ENCODE peak calls at places on chromosomes 3 and 15, in four cellular contexts. One of them, this sample, is unnamed. For H3K4me1 and H3K27me3, the result is how much of the 10 kb centered on the place peaks cover.

GRCh38 chr3:115156255-115156654 is 9.2 kb upstream of the ZBTB20 start:
- DNase-seq in HepG2: no peak
- DNase-seq in left ventricle myocardium inferior: no peak
- DNase-seq in body of pancreas: no peak
- DNase-seq in this sample: no peak

GRCh38 chr3:71253169-71253568 is 330.4 kb downstream of the FOXP1 start:
- DNase-seq in HepG2: no peak
- DNase-seq in left ventricle myocardium inferior: no peak
- DNase-seq in body of pancreas: no peak
- DNase-seq in this sample: no peak

GRCh38 chr15:76340198-76340801 is 3.7 kb downstream of the ISL2 start:
- DNase-seq in HepG2: no peak
- DNase-seq in left ventricle myocardium inferior: no peak
- DNase-seq in body of pancreas: peak
- DNase-seq in this sample: no peak

GRCh38 chr3:160346511-160346910 is 52.5 kb downstream of the IFT80 start:
- DNase-seq in HepG2: no peak
- DNase-seq in left ventricle myocardium inferior: no peak
- DNase-seq in body of pancreas: no peak
- DNase-seq in this sample: no peak

GRCh38 chr3:102668247-102668646 is 233.4 kb downstream of the ZPLD1 start:
- DNase-seq in HepG2: no peak
- DNase-seq in left ventricle myocardium inferior: no peak
- DNase-seq in body of pancreas: no peak
- DNase-seq in this sample: no peak

GRCh38 chr3:108178676-108179075 is 43.5 kb downstream of the IFT57 start:
- DNase-seq in HepG2: no peak
- DNase-seq in left ventricle myocardium inferior: no peak
- DNase-seq in body of pancreas: no peak
- DNase-seq in this sample: no peak

GRCh38 chr15:79433610-79434009 is 1.5 kb downstream of the MINAR1 start:
- DNase-seq in HepG2: no peak
- DNase-seq in left ventricle myocardium inferior: no peak
- DNase-seq in body of pancreas: no peak
- DNase-seq in this sample: no peak

GRCh38 chr15:25171111-25171811 is 216.5 kb downstream of the SNRPN start:
- DNase-seq in HepG2: no peak
- DNase-seq in left ventricle myocardium inferior: peak
- DNase-seq in body of pancreas: no peak
- DNase-seq in this sample: no peak

GRCh38 chr3:146223401-146224373 is 27.2 kb downstream of the PLSCR4 start:
- DNase-seq in HepG2: peak
- DNase-seq in left ventricle myocardium inferior: no peak
- DNase-seq in body of pancreas: peak
- DNase-seq in this sample: no peak

GRCh38 chr15:86879250-86880229 is 799.9 kb downstream of the AGBL1 start:
- DNase-seq in HepG2: no peak
- DNase-seq in left ventricle myocardium inferior: peak
- DNase-seq in body of pancreas: no peak
- DNase-seq in this sample: no peak

GRCh38 chr3:179688847-179689246 is 36.0 kb downstream of the USP13 start:
- DNase-seq in HepG2: no peak
- DNase-seq in left ventricle myocardium inferior: no peak
- DNase-seq in body of pancreas: no peak
- DNase-seq in this sample: no peak

GRCh38 chr15:62327386-62327785 is 162.3 kb upstream of the C2CD4B start:
- DNase-seq in HepG2: no peak
- DNase-seq in left ventricle myocardium inferior: no peak
- DNase-seq in body of pancreas: no peak
- DNase-seq in this sample: no peak

GRCh38 chr3:186772886-186773417 is 10.4 kb upstream of the EIF4A2 start:
- DNase-seq in HepG2: no peak
- DNase-seq in left ventricle myocardium inferior: peak
- DNase-seq in body of pancreas: peak
- DNase-seq in this sample: no peak

GRCh38 chr3:115885621-115886020 is 262.3 kb downstream of the GAP43 start:
- DNase-seq in HepG2: no peak
- DNase-seq in left ventricle myocardium inferior: no peak
- DNase-seq in body of pancreas: no peak
- DNase-seq in this sample: no peak

GRCh38 chr15:52567886-52568568 is 803 bp downstream of the ARPP19 start:
- DNase-seq in HepG2: peak
- DNase-seq in left ventricle myocardium inferior: no peak
- DNase-seq in body of pancreas: peak
- DNase-seq in this sample: peak

GRCh38 chr3:86451749-86452148 is 539.2 kb downstream of the VGLL3 start:
- DNase-seq in HepG2: no peak
- DNase-seq in left ventricle myocardium inferior: no peak
- DNase-seq in body of pancreas: no peak
- DNase-seq in this sample: no peak

GRCh38 chr3:165206454-165207266 is 10.5 kb upstream of the SLITRK3 start:
- DNase-seq in HepG2: peak
- DNase-seq in left ventricle myocardium inferior: peak
- DNase-seq in body of pancreas: peak
- DNase-seq in this sample: peak

GRCh38 chr3:104628185-104628789 is 738.4 kb upstream of the ALCAM start:
- DNase-seq in HepG2: peak
- DNase-seq in left ventricle myocardium inferior: no peak
- DNase-seq in body of pancreas: peak
- DNase-seq in this sample: peak

DNA sequence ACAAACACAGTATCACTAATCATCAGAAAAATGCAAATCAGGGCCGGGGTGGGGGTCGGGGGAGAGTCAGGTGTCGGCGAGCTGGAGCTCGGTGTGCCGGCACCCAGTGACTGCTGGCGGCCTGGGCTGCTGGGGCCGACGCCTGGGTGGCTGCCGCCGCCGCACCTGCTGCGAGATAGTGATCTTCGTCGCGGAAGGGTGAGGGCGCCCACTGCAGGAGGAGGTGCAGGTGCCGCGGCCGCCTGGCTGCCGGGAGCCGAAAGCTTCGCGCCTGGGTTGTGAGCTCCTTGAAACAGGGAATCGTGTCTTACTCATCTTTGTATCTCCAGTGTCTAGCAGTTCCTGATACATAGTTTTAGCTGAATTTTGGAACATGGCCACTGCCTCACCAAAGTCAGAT is 64.0 kb upstream of the CPOX start:
- DNase-seq in HepG2: no peak
- DNase-seq in left ventricle myocardium inferior: peak
- DNase-seq in body of pancreas: peak
- DNase-seq in this sample: peak
- TF ChIP-seq CTCF in HepG2: peak
- TF ChIP-seq CTCF in left ventricle myocardium inferior: peak
- TF ChIP-seq CTCF in body of pancreas: peak
- TF ChIP-seq CTCF in this sample: peak

GRCh38 chr15:38061856-38062649 is 127.6 kb downstream of the TMCO5A start:
- DNase-seq in HepG2: no peak
- DNase-seq in left ventricle myocardium inferior: no peak
- DNase-seq in body of pancreas: no peak
- DNase-seq in this sample: no peak
- H3K4me1 ChIP-seq in HepG2: under half
- H3K4me1 ChIP-seq in left ventricle myocardium inferior: under half
- H3K4me1 ChIP-seq in body of pancreas: under half
- H3K4me1 ChIP-seq in this sample: under half

GRCh38 chr15:101503296-101503599 is 13.7 kb upstream of the PCSK6 start:
- DNase-seq in HepG2: no peak
- DNase-seq in left ventricle myocardium inferior: no peak
- DNase-seq in body of pancreas: no peak
- DNase-seq in this sample: no peak

GRCh38 chr15:101505610-101506337 is 16.3 kb upstream of the PCSK6 start:
- DNase-seq in HepG2: no peak
- DNase-seq in left ventricle myocardium inferior: no peak
- DNase-seq in body of pancreas: no peak
- DNase-seq in this sample: no peak

GRCh38 chr15:101504373-101504772 is 14.9 kb upstream of the PCSK6 start:
- DNase-seq in HepG2: no peak
- DNase-seq in left ventricle myocardium inferior: no peak
- DNase-seq in body of pancreas: no peak
- DNase-seq in this sample: no peak

GRCh38 chr15:101506491-101506890 is 17.0 kb upstream of the PCSK6 start:
- DNase-seq in HepG2: no peak
- DNase-seq in left ventricle myocardium inferior: no peak
- DNase-seq in body of pancreas: no peak
- DNase-seq in this sample: no peak

GRCh38 chr15:101504866-101505609 is 15.5 kb upstream of the PCSK6 start:
- DNase-seq in HepG2: no peak
- DNase-seq in left ventricle myocardium inferior: no peak
- DNase-seq in body of pancreas: no peak
- DNase-seq in this sample: no peak
- H3K27me3 ChIP-seq in HepG2: under half
- H3K27me3 ChIP-seq in left ventricle myocardium inferior: under half
- H3K27me3 ChIP-seq in body of pancreas: under half
- H3K27me3 ChIP-seq in this sample: under half

GRCh38 chr15:57364282-57365007 is 11.9 kb upstream of the CGNL1 start:
- DNase-seq in HepG2: peak
- DNase-seq in left ventricle myocardium inferior: no peak
- DNase-seq in body of pancreas: no peak
- DNase-seq in this sample: no peak
- TF ChIP-seq CTCF in HepG2: peak
- TF ChIP-seq CTCF in left ventricle myocardium inferior: peak
- TF ChIP-seq CTCF in body of pancreas: no peak
- TF ChIP-seq CTCF in this sample: peak

GRCh38 chr3:36991923-36992805 is 767 bp downstream of the EPM2AIP1 start:
- DNase-seq in HepG2: peak
- DNase-seq in left ventricle myocardium inferior: no peak
- DNase-seq in body of pancreas: peak
- DNase-seq in this sample: no peak
- H3K4me1 ChIP-seq in HepG2: under half
- H3K4me1 ChIP-seq in left ventricle myocardium inferior: half or more
- H3K4me1 ChIP-seq in body of pancreas: half or more
- H3K4me1 ChIP-seq in this sample: under half

GRCh38 chr15:89958107-89958805 is 42.9 kb upstream of the ZNF710 start:
- DNase-seq in HepG2: peak
- DNase-seq in left ventricle myocardium inferior: no peak
- DNase-seq in body of pancreas: peak
- DNase-seq in this sample: peak

GRCh38 chr15:89948796-89949195 is 36.0 kb upstream of the ARPIN start:
- DNase-seq in HepG2: no peak
- DNase-seq in left ventricle myocardium inferior: no peak
- DNase-seq in body of pancreas: no peak
- DNase-seq in this sample: no peak

GRCh38 chr15:89954541-89954940 is 41.8 kb upstream of the ARPIN start:
- DNase-seq in HepG2: no peak
- DNase-seq in left ventricle myocardium inferior: no peak
- DNase-seq in body of pancreas: no peak
- DNase-seq in this sample: no peak
- H3K27me3 ChIP-seq in HepG2: under half
- H3K27me3 ChIP-seq in left ventricle myocardium inferior: under half
- H3K27me3 ChIP-seq in body of pancreas: under half
- H3K27me3 ChIP-seq in this sample: under half